ENCODE peak calls at places on chromosomes 12 and 14, in five cellular contexts. V is OCI-LY7, Q is brain microvascular endothelial cell, K is HFF-Myc, T is AG10803. D is an unnamed sample.

GRCh38 chr14:50000215-50001145 is 107.6 kb downstream of the ARF6 start:
- DNase-seq in V (peak), Q (peak), K (peak), T (peak), D (peak)

GRCh38 chr14:29320261-29320660 is 553.7 kb downstream of the FOXG1 start:
- DNase-seq in V (no peak), Q (peak), K (no peak), T (peak), D (no peak)

GRCh38 chr14:55899531-55899930 is 218.7 kb upstream of the PELI2 start:
- DNase-seq in V (no peak), Q (no peak), K (no peak), T (no peak), D (no peak)

GRCh38 chr12:72296389-72296788 is 24.2 kb downstream of the TRHDE start:
- DNase-seq in V (no peak), Q (peak), K (peak), T (no peak), D (no peak)

GRCh38 chr12:65826513-65827171 is 2.4 kb downstream of the HMGA2 start:
- DNase-seq in V (no peak), Q (no peak), K (no peak), T (peak), D (peak)

GRCh38 chr12:132397152-132397933 is 68.0 kb upstream of the GALNT9 start:
- DNase-seq in V (no peak), Q (no peak), K (no peak), T (no peak), D (no peak)

GRCh38 chr12:95960241-95960640 is 17.1 kb downstream of the AMDHD1 start:
- DNase-seq in V (no peak), Q (no peak), K (no peak), T (no peak), D (no peak)

GRCh38 chr12:11725616-11726015 is 76.1 kb downstream of the ETV6 start:
- DNase-seq in V (peak), Q (no peak), K (no peak), T (no peak), D (no peak)

GRCh38 chr12:130911933-130912332 is 40.1 kb downstream of the RAN start:
- DNase-seq in V (no peak), Q (no peak), K (no peak), T (no peak), D (no peak)

GRCh38 chr12:131860472-131861260 is 32.5 kb downstream of the MMP17 start:
- DNase-seq in V (no peak), Q (peak), K (no peak), T (peak), D (peak)

GRCh38 chr12:47754881-47755280 is 3.8 kb downstream of the RAPGEF3 start:
- DNase-seq in V (no peak), Q (no peak), K (no peak), T (no peak), D (no peak)

GRCh38 chr12:120941412-120941811 is 36.9 kb upstream of the HNF1A start:
- DNase-seq in V (no peak), Q (no peak), K (no peak), T (no peak), D (no peak)

GRCh38 chr12:71216725-71217579 is 59.2 kb upstream of the TSPAN8 start:
- DNase-seq in V (peak), Q (peak), K (no peak), T (peak), D (peak)

GRCh38 chr14:35213869-35214387 is 78.3 kb upstream of the PSMA6 start:
- DNase-seq in V (no peak), Q (no peak), K (no peak), T (peak), D (no peak)

GRCh38 chr12:130562711-130563110 is 153.4 kb downstream of the RIMBP2 start:
- DNase-seq in V (no peak), Q (no peak), K (no peak), T (no peak), D (no peak)

GRCh38 chr14:88518592-88519512 is 36.0 kb downstream of the PTPN21 start:
- DNase-seq in V (no peak), Q (peak), K (peak), T (peak), D (no peak)

GRCh38 chr12:47111392-47111778 is 31.6 kb upstream of the AMIGO2 start:
- DNase-seq in V (no peak), Q (no peak), K (no peak), T (no peak), D (no peak)

GRCh38 chr14:23153891-23154796 is 29.3 kb downstream of the SLC7A8 start:
- DNase-seq in V (no peak), Q (peak), K (peak), T (peak), D (no peak)

GRCh38 chr12:131927110-131928079 is 1.7 kb upstream of the PUS1 start:
- DNase-seq in V (no peak), Q (no peak), K (no peak), T (no peak), D (no peak)

GRCh38 chr12:11923067-11923466 is 147.7 kb upstream of the BCL2L14 start:
- DNase-seq in V (no peak), Q (no peak), K (no peak), T (no peak), D (no peak)

GRCh38 chr12:12539411-12539810 is 23.3 kb downstream of the DUSP16 start:
- DNase-seq in V (no peak), Q (no peak), K (no peak), T (no peak), D (no peak)

GRCh38 chr14:68244272-68244975 is 424.8 kb downstream of the RAD51B start:
- DNase-seq in V (no peak), Q (no peak), K (no peak), T (no peak), D (peak)

GRCh38 chr14:37598085-37598972 is 2.9 kb downstream of the TTC6 start:
- DNase-seq in V (no peak), Q (no peak), K (no peak), T (no peak), D (no peak)

GRCh38 chr12:31521972-31522371 is 69.0 kb downstream of the DENND5B start:
- DNase-seq in V (no peak), Q (no peak), K (no peak), T (no peak), D (no peak)

GRCh38 chr12:30952036-30952435 is 25.5 kb downstream of the TSPAN11 start:
- DNase-seq in V (no peak), Q (no peak), K (no peak), T (no peak), D (peak)

GRCh38 chr12:108616941-108617858 is 16.5 kb downstream of the SELPLG start:
- DNase-seq in V (peak), Q (peak), K (no peak), T (peak), D (no peak)

GRCh38 chr14:54257424-54257823 is 139.4 kb upstream of the CDKN3 start:
- DNase-seq in V (no peak), Q (no peak), K (no peak), T (peak), D (no peak)

GRCh38 chr14:23665302-23666016 is 29.3 kb downstream of the DHRS2 start:
- DNase-seq in V (no peak), Q (no peak), K (no peak), T (no peak), D (no peak)

GRCh38 chr14:73014105-73014504 is 12.8 kb downstream of the ZFYVE1 start:
- DNase-seq in V (no peak), Q (no peak), K (no peak), T (peak), D (no peak)

GRCh38 chr14:22283000-22283399 is 306.0 kb downstream of the DAD1 start:
- DNase-seq in V (no peak), Q (no peak), K (no peak), T (no peak), D (no peak)

GRCh38 chr14:55588259-55588699 is 8.3 kb downstream of the KTN1 start:
- DNase-seq in V (no peak), Q (no peak), K (no peak), T (peak), D (no peak)

GRCh38 chr12:67370979-67371378 is 101.8 kb downstream of the CAND1 start:
- DNase-seq in V (no peak), Q (no peak), K (no peak), T (peak), D (no peak)

GRCh38 chr14:55381040-55381439 is 30.6 kb downstream of the ATG14 start:
- DNase-seq in V (no peak), Q (no peak), K (no peak), T (no peak), D (no peak)

GRCh38 chr12:49909328-49909727 is 5.6 kb upstream of the FAIM2 start:
- DNase-seq in V (no peak), Q (no peak), K (no peak), T (no peak), D (no peak)

GRCh38 chr12:26119391-26119981 is 5.4 kb downstream of the BHLHE41 start:
- DNase-seq in V (peak), Q (peak), K (no peak), T (peak), D (peak)

GRCh38 chr12:91931110-91931509 is 214.5 kb downstream of the BTG1 start:
- DNase-seq in V (no peak), Q (no peak), K (no peak), T (peak), D (no peak)

GRCh38 chr12:53659011-53659551 is 16.8 kb downstream of the ATP5MC2 start:
- DNase-seq in V (no peak), Q (peak), K (no peak), T (peak), D (peak)
- H3K4me3 ChIP-seq in V (no peak), Q (no peak), K (no peak), T (peak), D (peak)

GRCh38 chr12:89928467-89928866 is 219.8 kb upstream of the ATP2B1 start:
- DNase-seq in V (peak), Q (no peak), K (no peak), T (no peak), D (no peak)
- H3K4me3 ChIP-seq in V (peak), Q (no peak), K (no peak), T (no peak), D (no peak)

GRCh38 chr14:75825147-75825592 is 156.6 kb downstream of the TGFB3 start:
- DNase-seq in V (no peak), Q (no peak), K (no peak), T (no peak), D (no peak)

GRCh38 chr14:75824328-75824727 is 157.5 kb downstream of the TGFB3 start:
- DNase-seq in V (no peak), Q (no peak), K (no peak), T (no peak), D (no peak)

GRCh38 chr14:75821828-75822521 is 159.8 kb downstream of the TGFB3 start:
- DNase-seq in V (no peak), Q (no peak), K (no peak), T (peak), D (no peak)

GRCh38 chr14:75822522-75823288 is 159.1 kb downstream of the TGFB3 start:
- DNase-seq in V (no peak), Q (peak), K (peak), T (peak), D (peak)

GRCh38 chr14:75823334-75823733 is 158.5 kb downstream of the TGFB3 start:
- DNase-seq in V (no peak), Q (no peak), K (no peak), T (peak), D (no peak)
- H3K4me3 ChIP-seq in V (no peak), Q (no peak), K (no peak), T (no peak), D (no peak)

GRCh38 chr14:76763362-76764041 is 2.2 kb downstream of the VASH1 start:
- DNase-seq in V (no peak), Q (no peak), K (no peak), T (no peak), D (no peak)
- H3K4me3 ChIP-seq in V (no peak), Q (peak), K (no peak), T (no peak), D (no peak)

GRCh38 chr12:105083041-105083440 is 1.2 kb downstream of the ALDH1L2 start:
- DNase-seq in V (no peak), Q (no peak), K (no peak), T (no peak), D (no peak)

GRCh38 chr12:105079011-105079570 is 5.2 kb downstream of the ALDH1L2 start:
- DNase-seq in V (no peak), Q (no peak), K (no peak), T (no peak), D (no peak)

GRCh38 chr12:105084251-105085250 is at the start of gene ALDH1L2:
- DNase-seq in V (no peak), Q (peak), K (peak), T (peak), D (peak)

GRCh38 chr12:105085537-105085936 is 1.3 kb upstream of the ALDH1L2 start:
- DNase-seq in V (no peak), Q (no peak), K (no peak), T (no peak), D (no peak)

GRCh38 chr12:105083551-105084105 is 630 bp downstream of the ALDH1L2 start:
- DNase-seq in V (no peak), Q (peak), K (no peak), T (peak), D (no peak)
- H3K4me3 ChIP-seq in V (peak), Q (peak), K (peak), T (peak), D (peak)

GRCh38 chr12:2957816-2958431 is 1.3 kb upstream of the TEAD4 start:
- DNase-seq in V (no peak), Q (peak), K (no peak), T (no peak), D (no peak)
- H3K4me3 ChIP-seq in V (no peak), Q (peak), K (peak), T (peak), D (peak)

DNA sequence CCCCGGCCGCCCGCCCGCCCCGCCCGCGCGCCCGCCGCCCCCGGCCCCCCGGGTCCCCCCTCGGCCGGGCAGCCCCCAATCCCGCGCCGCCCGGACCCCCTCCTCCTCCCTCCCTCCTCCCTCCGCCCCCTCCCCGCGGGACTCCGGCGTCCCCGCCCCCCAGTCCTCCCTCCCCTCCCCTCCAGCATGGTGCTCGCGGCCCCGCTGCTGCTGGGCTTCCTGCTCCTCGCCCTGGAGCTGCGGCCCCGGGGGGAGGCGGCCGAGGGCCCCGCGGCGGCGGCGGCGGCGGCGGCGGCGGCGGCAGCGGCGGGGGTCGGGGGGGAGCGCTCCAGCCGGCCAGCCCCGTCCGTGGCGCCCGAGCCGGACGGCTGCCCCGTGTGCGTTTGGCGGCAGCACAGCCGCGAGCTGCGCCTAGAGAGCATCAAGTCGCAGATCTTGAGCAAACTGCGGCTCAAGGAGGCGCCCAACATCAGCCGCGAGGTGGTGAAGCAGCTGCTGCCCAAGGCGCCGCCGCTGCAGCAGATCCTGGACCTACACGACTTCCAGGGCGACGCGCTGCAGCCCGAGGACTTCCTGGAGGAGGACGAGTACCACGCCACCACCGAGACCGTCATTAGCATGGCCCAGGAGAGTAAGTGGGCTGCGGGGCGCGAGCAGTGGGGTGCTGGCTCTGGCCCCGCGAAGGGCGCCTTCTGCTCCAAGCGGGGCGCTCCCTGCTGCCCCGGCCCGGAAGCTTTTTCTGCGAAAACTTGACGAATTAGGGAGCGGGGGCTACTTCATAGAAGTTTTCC is 404 bp downstream of the GDF11 start:
- DNase-seq in V (peak), Q (peak), K (no peak), T (peak), D (peak)
- H3K4me3 ChIP-seq in V (peak), Q (peak), K (peak), T (peak), D (peak)

GRCh38 chr12:113152196-113152834 is 2.8 kb downstream of the CFAP73 start:
- DNase-seq in V (no peak), Q (no peak), K (no peak), T (no peak), D (no peak)
- H3K4me3 ChIP-seq in V (peak), Q (no peak), K (peak), T (no peak), D (no peak)

DNA sequence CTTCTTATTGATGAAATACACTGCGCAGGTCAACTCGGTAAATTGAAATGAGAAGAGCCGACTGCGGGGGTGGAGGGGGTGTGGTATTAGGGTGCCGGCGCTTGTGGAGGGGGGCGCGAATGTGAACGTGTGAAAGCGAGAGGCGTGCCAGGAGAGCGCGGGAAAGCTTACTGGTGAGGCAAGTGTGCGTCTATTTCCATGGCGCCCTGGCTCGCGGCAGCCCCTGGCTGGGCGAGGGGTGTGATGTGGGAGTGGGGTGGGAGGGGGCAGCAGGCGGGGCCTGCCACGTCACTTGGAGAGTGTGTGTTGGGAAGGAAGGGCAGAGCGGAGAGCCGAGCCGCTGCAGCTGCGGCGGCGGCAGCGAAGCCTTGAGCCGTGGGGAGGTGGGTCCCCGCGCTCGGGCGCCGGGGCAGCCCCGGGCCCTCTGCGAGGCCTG is 88.8 kb downstream of the GALNT8 start:
- DNase-seq in V (no peak), Q (no peak), K (no peak), T (no peak), D (no peak)
- H3K4me3 ChIP-seq in V (no peak), Q (peak), K (no peak), T (no peak), D (no peak)

DNA sequence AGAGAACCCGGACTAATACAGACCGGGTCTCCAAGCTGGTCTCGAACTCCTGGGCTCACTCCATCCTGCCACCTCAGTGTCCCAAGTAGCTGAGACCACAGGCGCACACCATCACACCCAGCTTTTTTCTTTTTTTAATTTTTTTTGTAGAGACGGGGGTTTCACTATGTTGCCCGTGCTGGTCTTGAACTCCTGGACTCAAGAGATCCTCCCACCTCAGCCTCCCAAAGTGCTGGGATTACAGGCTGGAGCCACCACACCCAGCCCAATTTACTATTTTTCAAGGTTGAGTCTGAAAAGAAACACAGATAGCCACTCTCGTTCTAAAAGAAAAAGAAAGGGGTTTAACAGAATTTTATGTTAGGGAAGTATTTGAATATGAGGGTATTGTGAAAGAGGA is 1.8 kb downstream of the ERO1A start:
- DNase-seq in V (no peak), Q (no peak), K (no peak), T (no peak), D (no peak)
- H3K4me3 ChIP-seq in V (peak), Q (no peak), K (peak), T (no peak), D (no peak)

D was measured in SJCRH30.